ENCODE peak calls at places on chromosomes 11 and 22, in seven cellular contexts. U, P, M, A, O, H and R are unnamed samples.

GRCh38 chr11:69601346-69601975 is 39.5 kb upstream of the CCND1 start:
- DNase-seq in A (no peak), M (no peak), H (no peak), U (no peak), O (no peak), P (no peak), R (no peak)

GRCh38 chr11:445765-446588 is 4.1 kb upstream of the PTDSS2 start:
- DNase-seq in P (no peak), A (no peak), H (no peak), M (no peak), O (no peak), U (no peak), R (no peak)

GRCh38 chr11:38900156-38900679 is 2302.2 kb upstream of the RAG2 start:
- DNase-seq in U (no peak), H (no peak), O (no peak), M (no peak), P (no peak), A (no peak), R (no peak)

GRCh38 chr11:120184946-120185677 is 25.7 kb upstream of the OAF start:
- DNase-seq in O (peak; percentile 87), U (no peak), A (peak; percentile 83), M (peak; percentile 51), H (peak; percentile 25), P (no peak), R (peak; percentile 48)

GRCh38 chr11:70252844-70253243 is 17.6 kb upstream of the PPFIA1 start:
- DNase-seq in U (no peak), O (no peak), A (no peak), H (no peak), P (no peak), M (no peak), R (no peak)

GRCh38 chr22:46023558-46023981 is 46.6 kb upstream of the WNT7B start:
- DNase-seq in O (no peak), U (no peak), P (no peak), M (no peak), H (peak; percentile 63), A (peak; percentile 10), R (peak; percentile 92)

GRCh38 chr11:2891901-2892214 is 6.3 kb upstream of the CDKN1C start:
- DNase-seq in M (no peak), U (no peak), P (no peak), O (no peak), A (peak; percentile 70), H (no peak), R (peak; percentile 30)

GRCh38 chr11:31761636-31762035 is 49.5 kb downstream of the PAX6 start:
- DNase-seq in M (no peak), A (no peak), H (no peak), U (no peak), P (peak; percentile 73), O (no peak), R (no peak)

GRCh38 chr22:42461511-42461910 is 29.3 kb upstream of the NFAM1 start:
- DNase-seq in M (no peak), U (no peak), A (no peak), P (no peak), O (no peak), H (no peak), R (no peak)

GRCh38 chr11:1774886-1775285 is 11.2 kb upstream of the CTSD start:
- DNase-seq in O (no peak), M (no peak), U (no peak), P (no peak), A (no peak), H (no peak), R (no peak)

GRCh38 chr11:75475767-75476650 is 43.0 kb upstream of the KLHL35 start:
- DNase-seq in A (peak; percentile 36), P (peak; percentile 35), O (no peak), M (no peak), H (no peak), U (no peak), R (peak; percentile 60)

GRCh38 chr11:31921066-31921465 is 109.9 kb upstream of the PAX6 start:
- DNase-seq in A (no peak), O (peak; percentile 22), P (no peak), M (no peak), H (peak; percentile 86), U (no peak), R (no peak)

GRCh38 chr11:34274712-34275398 is 83.0 kb downstream of the ABTB2 start:
- DNase-seq in M (no peak), A (peak; percentile 79), P (no peak), O (peak; percentile 97), U (no peak), H (peak; percentile 100), R (peak; percentile 98)

GRCh38 chr11:64239662-64240466 is 1.0 kb upstream of the FKBP2 start:
- DNase-seq in U (no peak), M (no peak), P (no peak), A (no peak), H (no peak), O (no peak), R (no peak)

GRCh38 chr11:834371-835316 is 1.9 kb downstream of the CD151 start:
- DNase-seq in O (peak; percentile 90), P (no peak), M (peak; percentile 49), U (no peak), A (peak; percentile 93), H (peak; percentile 97), R (peak; percentile 69)

GRCh38 chr11:43774786-43775185 is 94.2 kb downstream of the HSD17B12 start:
- DNase-seq in M (no peak), P (no peak), A (no peak), O (no peak), H (no peak), U (no peak), R (no peak)

GRCh38 chr11:33977676-33978075 is 73.9 kb upstream of the CAPRIN1 start:
- DNase-seq in P (no peak), U (no peak), H (no peak), M (no peak), A (no peak), O (no peak), R (no peak)

GRCh38 chr11:76997512-76997911 is 36.7 kb upstream of the B3GNT6 start:
- DNase-seq in O (no peak), A (no peak), P (no peak), U (no peak), M (no peak), H (no peak), R (no peak)

GRCh38 chr22:30855266-30855665 is 113.3 kb downstream of the MORC2 start:
- DNase-seq in M (no peak), U (no peak), O (no peak), P (no peak), H (no peak), A (no peak), R (no peak)

GRCh38 chr11:62372871-62373270 is 35.6 kb downstream of the ASRGL1 start:
- DNase-seq in U (no peak), H (no peak), P (no peak), M (no peak), O (no peak), A (no peak), R (no peak)

GRCh38 chr11:132559371-132560036 is 972.8 kb downstream of the OPCML start:
- DNase-seq in A (no peak), M (peak; percentile 47), H (no peak), P (no peak), O (no peak), U (no peak), R (no peak)

GRCh38 chr22:17119481-17120202 is 1.5 kb downstream of the TMEM121B start:
- DNase-seq in O (no peak), A (peak; percentile 43), P (no peak), M (peak; percentile 67), H (no peak), U (no peak), R (no peak)

GRCh38 chr22:24536089-24536488 is 18.8 kb downstream of the GUCD1 start:
- DNase-seq in M (no peak), O (peak; percentile 60), P (no peak), H (no peak), U (no peak), A (no peak), R (no peak)

GRCh38 chr11:79100093-79100704 is 340.6 kb downstream of the TENM4 start:
- DNase-seq in P (peak; percentile 1), M (peak; percentile 43), H (peak; percentile 41), A (peak; percentile 47), O (no peak), U (no peak), R (peak; percentile 55)

GRCh38 chr11:95100191-95100648 is 10.6 kb downstream of the ENDOD1 start:
- DNase-seq in P (no peak), M (no peak), H (no peak), O (no peak), U (no peak), A (no peak), R (no peak)

GRCh38 chr22:17152971-17153370 is 6.1 kb downstream of the HDHD5 start:
- DNase-seq in P (no peak), O (no peak), M (no peak), A (no peak), H (no peak), U (no peak), R (no peak)

GRCh38 chr11:44417756-44418437 is 108.0 kb upstream of the ALX4 start:
- DNase-seq in A (no peak), U (no peak), P (no peak), H (no peak), M (no peak), O (no peak), R (no peak)